ENCODE peak calls at places on chromosomes 6 and 20, in six cellular contexts. Z is BJ, I is GM10248, K is astrocyte of the spinal cord, G is cardiac fibroblast, P is mucosa of descending colon. Y is an unnamed sample.

GRCh38 chr20:35604444-35604750 is 11.2 kb upstream of the SPAG4 start:
- DNase-seq in I (no peak), P (peak; percentile 81), G (no peak), K (no peak), Z (no peak), Y (no peak)

GRCh38 chr6:19995575-19996257 is 158.5 kb downstream of the ID4 start:
- DNase-seq in P (no peak), G (no peak), I (no peak), Z (no peak), K (no peak), Y (no peak)

GRCh38 chr20:33162753-33163152 is 5.2 kb upstream of the BPIFA2 start:
- DNase-seq in K (no peak), Z (no peak), G (no peak), I (no peak), P (no peak), Y (no peak)

GRCh38 chr6:100420711-100421110 is 44.0 kb downstream of the SIM1 start:
- DNase-seq in K (no peak), P (no peak), G (no peak), Z (no peak), I (no peak), Y (no peak)

GRCh38 chr6:15870354-15871043 is 207.7 kb upstream of the DTNBP1 start:
- DNase-seq in K (peak; percentile 35), G (peak; percentile 13), I (no peak), P (no peak), Z (no peak), Y (no peak)

GRCh38 chr6:158031445-158032353 is 50.0 kb downstream of the SYNJ2 start:
- DNase-seq in P (no peak), G (peak; percentile 86), Z (peak; percentile 61), K (peak; percentile 97), I (no peak), Y (peak; percentile 57)

GRCh38 chr20:45055056-45055455 is 45.9 kb downstream of the KCNS1 start:
- DNase-seq in K (no peak), G (no peak), I (no peak), Z (no peak), P (no peak), Y (no peak)

GRCh38 chr20:3900187-3900604 is 11.0 kb downstream of the PANK2 start:
- DNase-seq in G (no peak), Z (no peak), K (no peak), P (no peak), I (no peak), Y (no peak)

GRCh38 chr6:138869343-138869742 is 73.5 kb downstream of the ECT2L start:
- DNase-seq in K (no peak), I (no peak), P (no peak), G (no peak), Z (no peak), Y (no peak)

GRCh38 chr6:111711476-111711875 is 105.8 kb upstream of the TRAF3IP2 start:
- DNase-seq in G (no peak), Z (no peak), P (peak; percentile 69), I (no peak), K (no peak), Y (no peak)

GRCh38 chr6:157679605-157680580 is 143.2 kb upstream of the SNX9 start:
- DNase-seq in G (no peak), P (no peak), Z (no peak), I (no peak), K (no peak), Y (no peak)

GRCh38 chr6:130889423-130889822 is 62.2 kb downstream of the SMLR1 start:
- DNase-seq in I (no peak), K (no peak), P (no peak), G (no peak), Z (no peak), Y (no peak)

DNA sequence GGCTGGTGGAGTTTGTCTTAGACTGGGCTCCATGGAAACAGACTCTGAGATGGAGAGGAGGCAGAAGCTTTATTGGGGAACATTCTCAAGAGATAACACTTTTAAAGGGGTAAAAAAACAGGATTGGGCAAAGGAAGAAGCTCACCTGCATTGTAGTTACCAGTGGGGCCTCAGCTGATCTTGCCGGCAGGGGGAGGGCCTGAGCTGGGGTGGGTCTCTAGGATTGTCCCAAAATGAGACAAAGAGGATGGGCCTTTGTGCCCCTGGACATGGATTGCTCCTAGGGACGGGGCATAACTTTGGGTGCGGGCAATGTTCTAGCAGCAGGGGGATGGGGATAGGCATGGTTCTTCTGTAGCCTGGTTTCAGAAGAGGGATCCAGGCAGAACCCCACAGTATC is 12.5 kb downstream of the SGK2 start:
- DNase-seq in Z (no peak), G (no peak), P (no peak), I (peak; percentile 29), K (no peak), Y (no peak)
- TF ChIP-seq CTCF in Z (no peak), G (no peak), P (no peak), I (no peak), K (no peak), Y (no peak)

GRCh38 chr6:217048-217659 is 75.1 kb upstream of the DUSP22 start:
- DNase-seq in K (no peak), G (no peak), Z (no peak), I (no peak), P (peak; percentile 54), Y (no peak)
- TF ChIP-seq CTCF in K (peak; percentile 58), G (peak; percentile 46), Z (peak; percentile 44), I (peak; percentile 50), P (no peak), Y (peak; percentile 52)

DNA sequence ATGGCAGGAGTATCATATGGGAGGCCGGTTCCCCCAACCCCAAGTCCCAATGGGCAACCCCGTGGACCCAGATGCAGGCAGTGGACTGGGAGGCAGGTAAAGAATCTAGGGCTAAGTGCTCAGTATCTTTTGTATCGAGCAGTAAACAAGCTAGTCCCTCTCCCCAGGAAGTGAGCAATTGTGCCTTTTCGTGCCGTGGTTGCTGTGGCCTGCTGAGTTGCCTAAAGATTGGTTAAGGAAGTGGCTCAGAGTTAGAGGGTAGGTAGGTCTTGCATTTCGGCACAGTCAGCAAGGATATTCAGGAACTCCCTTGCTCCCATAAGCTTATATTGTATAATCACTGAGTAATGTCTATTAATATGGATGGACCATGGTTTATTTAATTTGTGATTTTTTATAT is 1.3 kb upstream of the DNAH8 start:
- DNase-seq in I (no peak), Z (no peak), G (peak; percentile 12), P (peak; percentile 34), K (no peak), Y (no peak)
- TF ChIP-seq CTCF in I (no peak), Z (no peak), G (no peak), P (no peak), K (no peak), Y (no peak)

GRCh38 chr20:432677-433299 is 24.7 kb downstream of the RBCK1 start:
- DNase-seq in Z (no peak), G (no peak), K (no peak), P (no peak), I (peak; percentile 31), Y (no peak)

GRCh38 chr20:430091-430999 is 22.2 kb downstream of the RBCK1 start:
- DNase-seq in I (peak; percentile 10), P (no peak), G (no peak), K (no peak), Z (no peak), Y (no peak)

GRCh38 chr20:433300-433975 is 25.3 kb downstream of the RBCK1 start:
- DNase-seq in K (no peak), I (peak; percentile 81), P (no peak), G (no peak), Z (no peak), Y (no peak)

GRCh38 chr20:432208-432607 is 24.1 kb downstream of the RBCK1 start:
- DNase-seq in Z (no peak), I (peak; percentile 15), K (no peak), G (no peak), P (no peak), Y (no peak)

DNA sequence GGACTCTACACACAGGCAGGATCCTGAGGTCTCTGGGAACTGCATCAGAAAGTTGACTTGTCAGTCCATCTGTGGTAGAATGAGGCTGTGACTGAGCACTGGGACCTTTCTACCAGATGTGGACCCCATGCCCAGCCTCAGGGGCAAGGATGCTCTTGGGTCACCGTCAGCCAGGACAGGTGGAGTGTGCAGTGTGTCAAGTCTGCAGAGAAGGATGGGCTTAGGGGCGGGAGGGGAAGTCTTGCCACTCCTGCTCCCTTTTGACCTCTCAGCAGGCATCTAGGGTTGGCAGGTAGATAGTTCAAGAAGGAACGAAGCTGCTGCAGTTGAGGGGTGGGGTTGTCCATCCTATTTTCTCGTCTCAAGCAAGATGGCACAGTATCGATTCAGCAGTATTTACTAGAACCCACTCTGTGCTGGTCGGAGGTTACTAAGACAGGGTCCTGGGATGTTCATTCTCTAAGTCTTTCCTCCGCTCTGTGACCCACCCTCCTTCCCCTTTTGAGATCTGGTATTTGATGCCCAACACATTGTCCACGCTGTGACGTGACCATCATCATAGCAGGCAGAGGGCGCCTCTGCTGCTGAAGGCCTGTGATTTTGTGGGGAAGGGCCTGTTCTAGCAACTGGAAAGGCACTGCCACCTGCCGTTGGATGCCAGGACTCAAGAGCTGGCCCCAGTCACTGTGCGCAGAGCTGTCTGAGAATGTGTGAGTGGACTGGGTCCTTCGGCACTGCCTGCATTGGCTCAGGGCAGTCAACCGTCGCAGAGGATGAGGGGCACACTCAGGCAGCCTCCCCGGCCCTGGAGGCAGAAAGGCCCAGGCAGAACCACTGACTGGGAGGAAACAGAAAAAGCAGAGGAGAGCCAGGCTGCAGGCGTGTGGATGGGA is 23.2 kb downstream of the RBCK1 start:
- DNase-seq in Z (no peak), P (peak; percentile 72), G (peak; percentile 59), K (peak; percentile 68), I (peak; percentile 27), Y (peak; percentile 18)
- TF ChIP-seq CTCF in Z (peak; percentile 75), P (peak; percentile 30), G (peak; percentile 52), K (peak; percentile 76), I (peak; percentile 40), Y (peak; percentile 64)

GRCh38 chr20:17966432-17967312 is 1.9 kb downstream of the SNX5 start:
- DNase-seq in Z (no peak), P (no peak), K (peak; percentile 52), G (peak; percentile 62), I (no peak), Y (no peak)
- TF ChIP-seq CTCF in Z (no peak), P (no peak), K (peak; percentile 26), G (peak; percentile 36), I (no peak), Y (no peak)

DNA sequence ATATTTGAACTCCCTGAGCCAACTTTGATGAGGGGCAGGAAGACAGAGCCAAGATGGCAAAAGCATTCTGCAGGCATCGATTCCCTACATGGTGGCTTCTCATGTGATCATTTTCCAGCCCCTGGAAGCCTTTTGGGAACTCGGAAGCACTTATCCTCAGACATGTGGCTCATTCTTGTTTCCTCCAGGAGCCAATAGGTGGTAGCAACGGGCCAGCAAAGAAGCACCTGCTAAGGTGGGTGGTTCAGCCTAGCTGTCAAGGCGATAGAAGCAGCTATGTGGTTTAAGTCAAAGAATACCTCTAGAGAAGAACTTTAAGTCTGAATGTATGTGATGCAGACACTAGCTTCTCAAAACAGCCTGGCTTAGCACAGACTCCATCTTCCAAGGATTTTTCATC is 64.9 kb upstream of the PAX1 start:
- DNase-seq in I (no peak), G (no peak), K (no peak), Z (no peak), P (no peak), Y (no peak)
- TF ChIP-seq CTCF in I (no peak), G (no peak), K (no peak), Z (no peak), P (no peak), Y (no peak)

GRCh38 chr6:13272131-13273046 is 55.9 kb downstream of the TBC1D7 start:
- DNase-seq in P (peak; percentile 47), I (peak; percentile 69), Z (no peak), K (no peak), G (no peak), Y (no peak)
- TF ChIP-seq CTCF in P (no peak), I (peak; percentile 9), Z (no peak), K (no peak), G (no peak), Y (no peak)

GRCh38 chr6:154891901-154892300 is 103.2 kb upstream of the TIAM2 start:
- DNase-seq in G (no peak), P (no peak), K (no peak), Z (no peak), I (no peak), Y (no peak)
- TF ChIP-seq CTCF in G (no peak), P (no peak), K (no peak), Z (no peak), I (no peak), Y (no peak)